ENCODE peak calls at places on chromosomes 16 and 17, in five cellular contexts. H is upper lobe of left lung, B is SK-N-SH, L is left ventricle myocardium inferior, Q is right lobe of liver. S is an unnamed sample. For H3K4me1, the result is how much of the 10 kb centered on the place peaks cover.

GRCh38 chr16:80996688-80997138 is 10.0 kb downstream of the CMC2 start:
- DNase-seq in H (no peak), B (no peak), L (no peak), Q (no peak), S (no peak)

GRCh38 chr16:89026121-89026612 is 49.2 kb upstream of the CBFA2T3 start:
- DNase-seq in H (no peak), B (no peak), L (no peak), Q (no peak), S (no peak)

GRCh38 chr16:84477661-84478060 is 26.8 kb downstream of the MEAK7 start:
- DNase-seq in H (peak), B (no peak), L (no peak), Q (no peak), S (no peak)

GRCh38 chr17:48510761-48511604 is 19.8 kb downstream of the HOXB1 start:
- DNase-seq in H (no peak), B (no peak), L (no peak), Q (no peak), S (no peak)

GRCh38 chr16:82293671-82294070 is 123.6 kb upstream of the MPHOSPH6 start:
- DNase-seq in H (no peak), B (no peak), L (no peak), Q (no peak), S (no peak)

GRCh38 chr17:74962622-74963394 is 9.8 kb downstream of the HID1 start:
- DNase-seq in H (no peak), B (no peak), L (no peak), Q (no peak), S (no peak)

GRCh38 chr16:86467490-86467889 is 42.8 kb upstream of the FOXF1 start:
- DNase-seq in H (no peak), B (no peak), L (no peak), Q (no peak), S (no peak)

GRCh38 chr17:8016632-8017424 is 14.4 kb downstream of the GUCY2D start:
- DNase-seq in H (peak), B (peak), L (no peak), Q (peak), S (no peak)

GRCh38 chr17:64092111-64092510 is 37.8 kb downstream of the ERN1 start:
- DNase-seq in H (no peak), B (no peak), L (no peak), Q (no peak), S (no peak)

GRCh38 chr17:77907497-77908120 is 50.9 kb upstream of the TNRC6C start:
- DNase-seq in H (no peak), B (no peak), L (no peak), Q (no peak), S (no peak)

DNA sequence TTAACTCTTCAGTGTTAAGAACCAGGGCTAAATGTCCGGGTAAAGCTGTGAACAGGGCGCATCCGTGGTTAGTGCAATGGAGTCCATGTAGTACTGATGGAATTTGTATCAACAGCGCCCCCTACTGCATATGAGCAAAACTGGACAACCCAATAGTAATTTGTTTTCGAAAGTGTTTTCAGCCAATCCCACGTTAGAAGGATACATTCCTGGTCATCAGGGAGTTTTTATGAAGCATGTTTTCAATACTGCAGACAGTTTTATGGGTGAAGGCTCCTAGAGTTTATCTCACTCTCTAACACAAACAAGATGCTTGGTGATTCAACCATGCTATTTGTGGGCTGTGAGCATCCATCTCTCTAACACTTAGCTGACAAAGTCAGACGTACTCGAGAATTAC is 46.6 kb upstream of the HNF1B start:
- DNase-seq in H (no peak), B (peak), L (no peak), Q (no peak), S (peak)
- H3K4me1 ChIP-seq in H (under half), B (under half), L (under half), Q (under half), S (under half)

DNA sequence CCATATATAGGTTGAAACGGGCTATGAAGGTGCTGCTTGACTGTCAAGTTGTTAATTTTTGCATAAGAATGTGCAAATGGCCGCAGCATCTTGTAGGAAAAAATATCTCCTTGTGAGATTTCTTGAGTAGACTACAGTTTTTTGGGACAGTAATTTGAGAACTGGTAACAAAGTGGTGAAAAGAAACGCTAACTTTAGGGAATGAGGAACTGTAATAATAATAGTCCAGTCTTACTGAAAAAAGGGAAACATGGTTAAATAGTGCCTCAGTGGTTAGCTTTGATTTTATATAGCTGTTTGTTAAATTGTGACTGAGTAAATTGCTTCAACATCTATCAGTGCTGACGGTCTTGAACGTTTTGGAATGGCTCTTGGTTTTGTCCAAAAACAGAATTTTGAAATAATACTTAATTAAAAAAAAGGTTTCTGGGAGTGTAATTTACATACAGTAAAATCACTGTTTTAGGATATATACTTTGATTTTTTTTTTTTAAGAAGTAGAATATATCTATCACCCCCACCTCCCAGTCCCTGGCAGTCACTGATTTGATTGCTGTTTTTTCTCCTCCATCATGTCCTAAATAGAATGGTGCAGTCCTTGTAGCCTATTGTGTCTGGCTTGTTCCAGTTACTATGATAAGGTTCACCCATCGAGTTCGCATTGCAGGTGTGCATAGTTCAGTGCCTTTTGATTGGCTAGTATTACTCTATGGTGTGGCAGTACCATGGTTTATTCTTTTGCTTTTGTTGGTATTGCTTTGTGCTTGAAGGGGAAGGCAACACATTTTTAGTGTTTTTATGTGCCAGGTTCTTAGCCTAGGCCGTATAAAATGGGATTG is 2.8 kb downstream of the HAPSTR1 start:
- DNase-seq in H (no peak), B (no peak), L (no peak), Q (no peak), S (no peak)
- H3K4me1 ChIP-seq in H (half or more), B (under half), L (half or more), Q (under half), S (half or more)

GRCh38 chr17:19766421-19767270 is 18.5 kb upstream of the ALDH3A1 start:
- DNase-seq in H (peak), B (peak), L (peak), Q (peak), S (peak)

GRCh38 chr17:19760781-19761180 is 12.7 kb upstream of the ALDH3A1 start:
- DNase-seq in H (no peak), B (no peak), L (no peak), Q (no peak), S (no peak)

GRCh38 chr17:19762515-19762961 is 14.4 kb upstream of the ALDH3A1 start:
- DNase-seq in H (peak), B (peak), L (peak), Q (peak), S (no peak)

GRCh38 chr17:19766016-19766415 is 17.9 kb upstream of the ALDH3A1 start:
- DNase-seq in H (no peak), B (no peak), L (no peak), Q (no peak), S (no peak)

GRCh38 chr17:19763416-19763815 is 15.3 kb upstream of the ALDH3A1 start:
- DNase-seq in H (no peak), B (no peak), L (no peak), Q (no peak), S (no peak)
- H3K4me1 ChIP-seq in H (under half), B (under half), L (under half), Q (under half), S (under half)

GRCh38 chr17:82863646-82863940 is 23.8 kb upstream of the ZNF750 start:
- DNase-seq in H (no peak), B (no peak), L (no peak), Q (no peak), S (no peak)
- H3K4me1 ChIP-seq in H (under half), B (half or more), L (half or more), Q (under half), S (under half)